ENCODE peak calls at places on chromosomes 16 and 17, in four cellular contexts. W, I, C and L are unnamed samples.

GRCh38 chr16:12157510-12158093 is 181.1 kb downstream of the SNX29 start:
- DNase-seq in W (no peak), I (no peak), C (no peak), L (no peak)

GRCh38 chr17:68143425-68143824 is 104.4 kb upstream of the AMZ2 start:
- DNase-seq in I (no peak), C (peak), W (no peak), L (no peak)

GRCh38 chr17:29205047-29205446 is 24.8 kb upstream of the MYO18A start:
- DNase-seq in C (no peak), W (no peak), I (no peak), L (no peak)

GRCh38 chr16:47141773-47142468 is 1.8 kb downstream of the NETO2 start:
- DNase-seq in I (peak), W (peak), C (peak), L (peak)

GRCh38 chr16:51445250-51445649 is 294.2 kb upstream of the SALL1 start:
- DNase-seq in I (no peak), W (no peak), C (no peak), L (no peak)

GRCh38 chr16:11669380-11670146 is 1.3 kb downstream of the SNN start:
- DNase-seq in W (no peak), C (no peak), I (no peak), L (no peak)

GRCh38 chr17:47719411-47720152 is 13.5 kb upstream of the TBX21 start:
- DNase-seq in W (no peak), C (peak), I (peak), L (no peak)

GRCh38 chr16:55552621-55553020 is 13.9 kb upstream of the CAPNS2 start:
- DNase-seq in I (peak), W (no peak), C (no peak), L (no peak)

GRCh38 chr17:63984651-63985386 is 12.1 kb upstream of the SCN4A start:
- DNase-seq in C (no peak), W (no peak), I (peak), L (peak)

GRCh38 chr17:48161127-48161905 is 53.8 kb downstream of the SNX11 start:
- DNase-seq in W (no peak), C (no peak), I (no peak), L (no peak)

GRCh38 chr17:1031711-1032110 is 34.8 kb downstream of the TIMM22 start:
- DNase-seq in I (no peak), C (no peak), W (no peak), L (no peak)

GRCh38 chr16:14505846-14506245 is 124.2 kb downstream of the PARN start:
- DNase-seq in W (no peak), C (no peak), I (peak), L (no peak)

GRCh38 chr16:910181-910580 is 60.6 kb downstream of the LMF1 start:
- DNase-seq in I (no peak), C (no peak), W (no peak), L (peak)

GRCh38 chr17:55356440-55357328 is 65.0 kb downstream of the MMD start:
- DNase-seq in C (peak), W (no peak), I (peak), L (peak)

GRCh38 chr17:72937687-72938086 is 154.8 kb downstream of the SLC39A11 start:
- DNase-seq in I (no peak), C (no peak), W (no peak), L (no peak)

GRCh38 chr17:62761884-62762283 is 46.2 kb downstream of the MARCHF10 start:
- DNase-seq in W (no peak), I (peak), C (no peak), L (no peak)

GRCh38 chr17:30788918-30789317 is 35.6 kb downstream of the CRLF3 start:
- DNase-seq in C (no peak), I (no peak), W (no peak), L (no peak)

GRCh38 chr16:75111514-75112280 is 4.9 kb downstream of the LDHD start:
- DNase-seq in W (no peak), C (no peak), I (no peak), L (no peak)

GRCh38 chr16:3157229-3158013 is 22.6 kb downstream of the ZNF213 start:
- DNase-seq in C (no peak), I (peak), W (peak), L (peak)

GRCh38 chr17:27485711-27486495 is 29.7 kb downstream of the KSR1 start:
- DNase-seq in I (no peak), W (no peak), C (no peak), L (no peak)

GRCh38 chr16:20938426-20938825 is 37.9 kb downstream of the LYRM1 start:
- DNase-seq in W (no peak), C (no peak), I (peak), L (no peak)

GRCh38 chr17:82889496-82890338 is 49.9 kb upstream of the ZNF750 start:
- DNase-seq in W (no peak), C (no peak), I (peak), L (no peak)

GRCh38 chr16:21224800-21225199 is 8.7 kb upstream of the ANKS4B start:
- DNase-seq in W (no peak), I (no peak), C (no peak), L (no peak)

GRCh38 chr17:4785311-4786110 is 653 bp downstream of the VMO1 start:
- DNase-seq in W (no peak), I (no peak), C (no peak), L (no peak)

GRCh38 chr16:66746682-66747081 is 4.7 kb downstream of the DYNC1LI2 start:
- DNase-seq in W (no peak), I (no peak), C (peak), L (no peak)

GRCh38 chr17:11642655-11643054 is 44.4 kb downstream of the DNAH9 start:
- DNase-seq in C (no peak), I (no peak), W (no peak), L (no peak)

GRCh38 chr17:67068999-67069398 is 24.6 kb downstream of the CACNG1 start:
- DNase-seq in W (no peak), I (no peak), C (no peak), L (no peak)

GRCh38 chr17:81404557-81405165 is 9.4 kb downstream of the BAHCC1 start:
- DNase-seq in C (no peak), W (peak), I (no peak), L (no peak)

GRCh38 chr17:64343833-64344637 is 46.6 kb downstream of the PECAM1 start:
- DNase-seq in W (no peak), I (peak), C (peak), L (no peak)

GRCh38 chr17:17191346-17191792 is 14.8 kb downstream of the PLD6 start:
- DNase-seq in C (no peak), I (no peak), W (no peak), L (no peak)

GRCh38 chr17:79792371-79792871 is 4.5 kb downstream of the CBX8 start:
- DNase-seq in W (no peak), I (no peak), C (no peak), L (no peak)

GRCh38 chr17:30969989-30970680 is 704 bp upstream of the RNF135 start:
- DNase-seq in C (peak), W (peak), I (peak), L (no peak)

GRCh38 chr17:48129981-48130380 is 22.4 kb downstream of the SNX11 start:
- DNase-seq in W (no peak), I (no peak), C (no peak), L (no peak)

GRCh38 chr16:53892155-53892554 is 188.2 kb downstream of the FTO start:
- DNase-seq in I (peak), C (peak), W (no peak), L (no peak)

GRCh38 chr16:9542165-9542755 is 450.8 kb downstream of the HAPSTR1 start:
- DNase-seq in I (no peak), W (no peak), C (no peak), L (no peak)

GRCh38 chr17:6555331-6556120 is 829 bp downstream of the PITPNM3 start:
- DNase-seq in C (no peak), I (peak), W (peak), L (no peak)

GRCh38 chr17:20955437-20956323 is 87.1 kb downstream of the USP22 start:
- DNase-seq in I (peak), C (no peak), W (no peak), L (no peak)

GRCh38 chr16:46974352-46974751 is 878 bp upstream of the DNAJA2 start:
- DNase-seq in C (peak), W (no peak), I (peak), L (peak)

GRCh38 chr17:41864837-41865595 is at the start of gene KLHL11:
- DNase-seq in W (peak), C (peak), I (peak), L (peak)

GRCh38 chr17:41863074-41863843 is 2.0 kb downstream of the KLHL11 start:
- DNase-seq in W (no peak), I (no peak), C (no peak), L (no peak)

GRCh38 chr17:41864498-41864836 is 756 bp downstream of the KLHL11 start:
- DNase-seq in I (no peak), C (no peak), W (no peak), L (no peak)

GRCh38 chr17:41868568-41868967 is 3.3 kb upstream of the KLHL11 start:
- DNase-seq in W (no peak), I (no peak), C (no peak), L (no peak)

DNA sequence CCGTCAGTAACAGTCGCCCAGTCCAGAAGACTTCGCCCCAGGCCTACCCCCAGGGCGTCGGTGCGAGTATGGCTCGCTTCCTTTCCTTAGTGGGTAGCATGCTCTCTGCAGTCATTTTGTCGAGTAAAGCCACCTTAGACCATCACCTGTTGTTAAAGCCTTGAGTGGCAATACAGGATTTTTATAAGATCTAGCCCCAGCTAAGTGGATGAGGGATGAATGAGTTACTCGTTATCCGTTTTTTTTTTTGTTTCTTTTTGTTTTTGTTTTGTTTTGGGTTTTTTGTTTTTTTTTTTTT is 322 bp upstream of the KLHL11 start:
- DNase-seq in I (no peak), W (no peak), C (no peak), L (no peak)
- H3K4me3 ChIP-seq in I (peak), W (peak), C (peak), L (peak)

DNA sequence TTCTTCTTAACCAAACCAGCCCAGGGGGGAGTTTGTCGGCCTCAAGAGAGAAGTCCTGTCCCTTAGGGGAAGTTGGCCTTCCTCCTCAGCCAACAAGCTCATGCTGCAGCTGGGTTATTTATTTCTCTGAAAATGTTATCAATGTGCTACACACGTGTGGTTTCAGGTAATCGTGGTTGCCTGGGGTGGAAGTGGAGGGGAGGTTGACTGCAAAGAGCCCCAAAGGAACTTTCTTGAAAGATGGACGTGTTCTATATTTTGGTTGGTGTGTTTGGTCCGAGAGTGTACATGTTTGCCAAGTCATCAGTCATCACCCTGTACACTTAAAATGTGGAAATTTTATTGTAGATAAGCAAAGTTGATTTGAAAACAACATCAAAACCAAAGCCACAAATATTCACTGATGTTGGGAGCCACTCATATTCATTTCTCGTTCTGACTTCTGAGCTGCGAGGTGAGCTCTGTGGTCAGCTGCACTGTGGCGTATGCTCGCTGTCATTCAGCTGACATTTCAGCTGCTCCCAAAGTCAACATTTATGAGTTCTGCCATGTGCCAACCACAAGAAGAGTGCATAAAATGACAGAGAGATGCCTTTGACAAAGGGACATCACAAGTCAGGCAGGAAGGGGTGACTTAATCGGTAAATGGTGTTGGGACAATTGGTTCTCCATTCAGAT is 26.5 kb upstream of the ADGRG1 start:
- DNase-seq in W (no peak), I (no peak), C (peak), L (no peak)
- H3K4me3 ChIP-seq in W (no peak), I (no peak), C (peak), L (peak)

GRCh38 chr17:71502443-71502842 is 618.4 kb upstream of the SOX9 start:
- DNase-seq in I (no peak), C (no peak), W (no peak), L (no peak)

GRCh38 chr17:71505981-71506380 is 614.8 kb upstream of the SOX9 start:
- DNase-seq in W (no peak), I (no peak), C (no peak), L (no peak)

GRCh38 chr17:71503710-71504471 is 616.9 kb upstream of the SOX9 start:
- DNase-seq in I (no peak), C (no peak), W (no peak), L (no peak)

GRCh38 chr17:71501716-71502115 is 619.1 kb upstream of the SOX9 start:
- DNase-seq in W (no peak), I (no peak), C (no peak), L (no peak)

GRCh38 chr17:71505200-71505599 is 615.6 kb upstream of the SOX9 start:
- DNase-seq in C (no peak), W (no peak), I (peak), L (no peak)
- H3K4me3 ChIP-seq in C (no peak), W (no peak), I (no peak), L (no peak)

GRCh38 chr17:76688165-76688622 is 22.6 kb downstream of the MXRA7 start:
- DNase-seq in C (no peak), I (no peak), W (no peak), L (no peak)
- H3K4me3 ChIP-seq in C (no peak), I (no peak), W (no peak), L (no peak)